ENCODE peak calls at places on chromosomes 2 and 18, in six cellular contexts. T is nephron progenitor cell, D is ELR, I is Peyer's patch, N is naive B cell, Q is H9. K is an unnamed sample.

GRCh38 chr2:140586379-140586778 is 1544.4 kb downstream of the LRP1B start:
- DNase-seq in Q (peak), D (peak), I (peak), T (peak), N (no peak), K (no peak)

GRCh38 chr18:46502444-46502843 is 154.6 kb downstream of the LOXHD1 start:
- DNase-seq in I (no peak), Q (peak), T (peak), D (peak), N (no peak), K (no peak)

GRCh38 chr2:28274911-28275685 is 117.6 kb upstream of the FOSL2 start:
- DNase-seq in Q (peak), D (peak), T (no peak), N (no peak), I (peak), K (no peak)

GRCh38 chr2:96913398-96914202 is 43.7 kb upstream of the SEMA4C start:
- DNase-seq in Q (no peak), N (no peak), T (no peak), D (no peak), I (peak), K (peak)

GRCh38 chr2:237345891-237346640 is 67.9 kb downstream of the COL6A3 start:
- DNase-seq in N (no peak), T (no peak), D (peak), I (no peak), Q (no peak), K (no peak)

GRCh38 chr2:235382091-235383000 is 111.5 kb upstream of the AGAP1 start:
- DNase-seq in D (no peak), N (no peak), I (no peak), Q (no peak), T (no peak), K (no peak)

GRCh38 chr2:223238301-223238700 is 186.3 kb downstream of the KCNE4 start:
- DNase-seq in I (no peak), Q (no peak), N (no peak), D (peak), T (no peak), K (no peak)

GRCh38 chr18:7512326-7512725 is 54.8 kb upstream of the PTPRM start:
- DNase-seq in I (no peak), Q (no peak), N (no peak), T (no peak), D (no peak), K (no peak)